ENCODE peak calls at places on chromosomes 12 and 14, in nine cellular contexts. O is NCI-H2081; R is nephron progenitor cell; S is Right ventricle myocardium superior; I is effector CD4-positive, alpha-beta T cell; E is fibroblast of mammary gland; G is cardiac fibroblast; Q is HFFc6; D is NCI-H146. F is an unnamed sample.

GRCh38 chr12:52213541-52214420 is 19.3 kb upstream of the KRT7 start:
- DNase-seq in O (peak; percentile 72), R (peak; percentile 94), S (peak; percentile 83), I (peak; percentile 29), E (peak; percentile 71), G (peak; percentile 87), Q (peak; percentile 76), D (peak; percentile 92), F (peak; percentile 80)

GRCh38 chr12:66441905-66442559 is 139.7 kb downstream of the HELB start:
- DNase-seq in O (no peak), R (no peak), S (no peak), I (no peak), E (no peak), G (no peak), Q (no peak), D (no peak), F (no peak)

GRCh38 chr12:108313609-108314331 is 25.3 kb downstream of the CMKLR1 start:
- DNase-seq in O (no peak), R (no peak), S (no peak), I (no peak), E (no peak), G (no peak), Q (no peak), D (no peak), F (no peak)

GRCh38 chr14:51087024-51087423 is 7.9 kb downstream of the TRIM9 start:
- DNase-seq in O (peak; percentile 54), R (no peak), S (no peak), I (no peak), E (peak; percentile 35), G (no peak), Q (no peak), D (peak; percentile 29), F (peak; percentile 65)

GRCh38 chr14:51398898-51399297 is 158.9 kb downstream of the TMX1 start:
- DNase-seq in O (no peak), R (no peak), S (no peak), I (no peak), E (peak; percentile 98), G (peak; percentile 71), Q (peak; percentile 77), D (no peak), F (no peak)

GRCh38 chr14:28243600-28243999 is 523.0 kb upstream of the FOXG1 start:
- DNase-seq in O (no peak), R (no peak), S (no peak), I (no peak), E (peak; percentile 16), G (peak; percentile 1), Q (no peak), D (no peak), F (no peak)

GRCh38 chr12:87687362-87687761 is 341.8 kb downstream of the C12orf50 start:
- DNase-seq in O (no peak), R (peak; percentile 2), S (no peak), I (no peak), E (no peak), G (peak; percentile 85), Q (no peak), D (no peak), F (no peak)

GRCh38 chr12:7927470-7927869 is 8.5 kb downstream of the SLC2A3 start:
- DNase-seq in O (no peak), R (no peak), S (no peak), I (no peak), E (no peak), G (no peak), Q (no peak), D (no peak), F (no peak)

GRCh38 chr12:44875417-44875953 is 630 bp downstream of the NELL2 start:
- DNase-seq in O (peak; percentile 47), R (peak; percentile 39), S (no peak), I (no peak), E (no peak), G (no peak), Q (no peak), D (peak; percentile 25), F (no peak)

GRCh38 chr14:96494331-96494730 is 7.9 kb upstream of the PAPOLA start:
- DNase-seq in O (no peak), R (no peak), S (no peak), I (no peak), E (no peak), G (no peak), Q (no peak), D (no peak), F (no peak)

GRCh38 chr12:81381951-81382350 is 304.1 kb downstream of the ACSS3 start:
- DNase-seq in O (peak; percentile 11), R (no peak), S (no peak), I (no peak), E (no peak), G (no peak), Q (no peak), D (peak; percentile 82), F (no peak)

GRCh38 chr12:823043-823698 is 70.8 kb downstream of the WNK1 start:
- DNase-seq in O (no peak), R (no peak), S (no peak), I (no peak), E (no peak), G (no peak), Q (no peak), D (no peak), F (no peak)

F was measured in sigmoid colon.